ENCODE peak calls at places on chromosomes 6 and 20, in five cellular contexts. Z is posterior cingulate gyrus, E is ELR, L is omental fat pad, R is posterior vena cava. S is an unnamed sample.

GRCh38 chr6:136783495-136784270 is 8.6 kb downstream of the MAP3K5 start:
- DNase-seq in Z (peak), E (no peak), L (no peak), R (no peak), S (no peak)

GRCh38 chr6:80382796-80383195 is 276.3 kb downstream of the BCKDHB start:
- DNase-seq in Z (no peak), E (no peak), L (no peak), R (no peak), S (no peak)

GRCh38 chr20:62707981-62708521 is 585 bp upstream of the NTSR1 start:
- DNase-seq in Z (no peak), E (peak), L (no peak), R (no peak), S (no peak)

GRCh38 chr6:113994934-113995342 is 24.0 kb upstream of the HDAC2 start:
- DNase-seq in Z (peak), E (peak), L (no peak), R (no peak), S (peak)

GRCh38 chr6:111997863-111998191 is 56.1 kb upstream of the CCN6 start:
- DNase-seq in Z (no peak), E (no peak), L (no peak), R (peak), S (no peak)

GRCh38 chr20:45372646-45373352 is 5.3 kb downstream of the TP53TG5 start:
- DNase-seq in Z (peak), E (no peak), L (no peak), R (no peak), S (peak)

GRCh38 chr6:70394518-70395300 is 18.6 kb upstream of the FAM135A start:
- DNase-seq in Z (no peak), E (no peak), L (no peak), R (no peak), S (no peak)

GRCh38 chr6:100447900-100448700 is 16.6 kb downstream of the SIM1 start:
- DNase-seq in Z (no peak), E (no peak), L (no peak), R (no peak), S (no peak)

GRCh38 chr20:44738779-44739477 is 6.7 kb upstream of the KCNK15 start:
- DNase-seq in Z (peak), E (peak), L (peak), R (peak), S (peak)

GRCh38 chr6:44672838-44673237 is 285.3 kb downstream of the CDC5L start:
- DNase-seq in Z (no peak), E (no peak), L (no peak), R (peak), S (no peak)

GRCh38 chr20:24647713-24648112 is 178.3 kb downstream of the SYNDIG1 start:
- DNase-seq in Z (no peak), E (no peak), L (no peak), R (peak), S (no peak)

GRCh38 chr6:19837511-19838441 is 606 bp downstream of the ID4 start:
- DNase-seq in Z (no peak), E (peak), L (no peak), R (no peak), S (no peak)

GRCh38 chr20:25314497-25315417 is 66.9 kb downstream of the PYGB start:
- DNase-seq in Z (no peak), E (no peak), L (peak), R (peak), S (no peak)

GRCh38 chr6:21371676-21372161 is 221.8 kb upstream of the SOX4 start:
- DNase-seq in Z (no peak), E (no peak), L (no peak), R (no peak), S (no peak)

GRCh38 chr6:47061631-47062300 is 19.6 kb upstream of the ADGRF1 start:
- DNase-seq in Z (no peak), E (peak), L (no peak), R (no peak), S (peak)

GRCh38 chr20:42857446-42857845 is 332.3 kb downstream of the PTPRT start:
- DNase-seq in Z (no peak), E (no peak), L (no peak), R (no peak), S (no peak)

GRCh38 chr6:70566751-70567382 is at the start of gene SDHAF4:
- DNase-seq in Z (peak), E (peak), L (peak), R (peak), S (peak)

GRCh38 chr6:88587158-88587537 is 376.3 kb downstream of the RNGTT start:
- DNase-seq in Z (no peak), E (no peak), L (no peak), R (no peak), S (no peak)

GRCh38 chr6:9360881-9361280 is 925.5 kb upstream of the SLC35B3 start:
- DNase-seq in Z (no peak), E (peak), L (no peak), R (no peak), S (no peak)

GRCh38 chr20:6714202-6714800 is 53.2 kb upstream of the BMP2 start:
- DNase-seq in Z (no peak), E (no peak), L (no peak), R (no peak), S (no peak)

GRCh38 chr6:70103798-70104197 is 199.1 kb downstream of the COL9A1 start:
- DNase-seq in Z (no peak), E (peak), L (no peak), R (no peak), S (no peak)

GRCh38 chr6:109351231-109352132 is 30.8 kb downstream of the CD164 start:
- DNase-seq in Z (no peak), E (no peak), L (no peak), R (no peak), S (no peak)

GRCh38 chr6:137148291-137149076 is 25.0 kb downstream of the IL22RA2 start:
- DNase-seq in Z (no peak), E (peak), L (no peak), R (no peak), S (no peak)

GRCh38 chr6:14582731-14583130 is 465.2 kb downstream of the CD83 start:
- DNase-seq in Z (no peak), E (no peak), L (no peak), R (no peak), S (no peak)

GRCh38 chr20:17614176-17614811 is 44.4 kb downstream of the DSTN start:
- DNase-seq in Z (no peak), E (no peak), L (no peak), R (peak), S (no peak)

GRCh38 chr20:15949391-15949790 is 623.9 kb downstream of the KIF16B start:
- DNase-seq in Z (no peak), E (no peak), L (no peak), R (no peak), S (no peak)

GRCh38 chr20:11553603-11554002 is 364.1 kb upstream of the BTBD3 start:
- DNase-seq in Z (no peak), E (peak), L (no peak), R (no peak), S (no peak)

GRCh38 chr6:27892596-27893058 is 19.6 kb downstream of the OR2B2 start:
- DNase-seq in Z (no peak), E (no peak), L (no peak), R (no peak), S (no peak)

GRCh38 chr20:58716476-58717277 is 24.1 kb downstream of the NPEPL1 start:
- DNase-seq in Z (no peak), E (no peak), L (no peak), R (peak), S (no peak)

GRCh38 chr20:54345817-54346216 is 129.6 kb upstream of the DOK5 start:
- DNase-seq in Z (no peak), E (no peak), L (no peak), R (no peak), S (no peak)

GRCh38 chr6:140897349-140897748 is 1235.4 kb upstream of the GJE1 start:
- DNase-seq in Z (no peak), E (no peak), L (no peak), R (no peak), S (no peak)

GRCh38 chr20:16007978-16008377 is 565.3 kb downstream of the KIF16B start:
- DNase-seq in Z (no peak), E (peak), L (no peak), R (no peak), S (no peak)